ENCODE peak calls at places on chromosomes 5 and 9, in five cellular contexts. R is fibroblast of pulmonary artery; K is transverse colon; W is CD8-positive, alpha-beta memory T cell; A is GM12878. L is an unnamed sample.
A peak's percentile ranks its signal among the peaks of the same experiment; 100 is the strongest.

GRCh38 chr9:132241483-132241839 is 79.6 kb downstream of the NTNG2 start:
- DNase-seq in R (no peak), K (no peak), W (no peak), A (no peak), L (no peak)

GRCh38 chr9:84823426-84824271 is 154.1 kb downstream of the NTRK2 start:
- DNase-seq in R (peak; percentile 1), K (peak; percentile 38), W (no peak), A (peak; percentile 24), L (no peak)

GRCh38 chr5:31726952-31727351 is 88.0 kb downstream of the PDZD2 start:
- DNase-seq in R (no peak), K (no peak), W (no peak), A (no peak), L (no peak)

GRCh38 chr9:135702002-135702721 is at the start of gene KCNT1:
- DNase-seq in R (peak; percentile 42), K (peak; percentile 40), W (peak; percentile 51), A (no peak), L (peak; percentile 10)

GRCh38 chr9:98915599-98915998 is 28.1 kb upstream of the COL15A1 start:
- DNase-seq in R (no peak), K (no peak), W (no peak), A (no peak), L (no peak)

GRCh38 chr9:133210202-133210532 is 1.1 kb upstream of the OBP2B start:
- DNase-seq in R (no peak), K (no peak), W (no peak), A (no peak), L (no peak)

GRCh38 chr9:33229359-33230120 is 10.4 kb upstream of the SPINK4 start:
- DNase-seq in R (no peak), K (peak; percentile 93), W (no peak), A (no peak), L (peak; percentile 97)

GRCh38 chr9:129126789-129127618 is 15.8 kb downstream of the PTPA start:
- DNase-seq in R (no peak), K (no peak), W (no peak), A (no peak), L (no peak)

GRCh38 chr5:173397531-173397930 is 69.3 kb upstream of the STC2 start:
- DNase-seq in R (no peak), K (no peak), W (no peak), A (no peak), L (no peak)

GRCh38 chr5:175894251-175894650 is 22.9 kb downstream of the CPLX2 start:
- DNase-seq in R (no peak), K (no peak), W (no peak), A (no peak), L (no peak)

GRCh38 chr9:89821081-89821480 is 216.3 kb downstream of the GADD45G start:
- DNase-seq in R (no peak), K (no peak), W (no peak), A (no peak), L (no peak)

GRCh38 chr9:71895122-71895521 is 15.9 kb downstream of the ABHD17B start:
- DNase-seq in R (peak; percentile 67), K (no peak), W (no peak), A (no peak), L (no peak)

DNA sequence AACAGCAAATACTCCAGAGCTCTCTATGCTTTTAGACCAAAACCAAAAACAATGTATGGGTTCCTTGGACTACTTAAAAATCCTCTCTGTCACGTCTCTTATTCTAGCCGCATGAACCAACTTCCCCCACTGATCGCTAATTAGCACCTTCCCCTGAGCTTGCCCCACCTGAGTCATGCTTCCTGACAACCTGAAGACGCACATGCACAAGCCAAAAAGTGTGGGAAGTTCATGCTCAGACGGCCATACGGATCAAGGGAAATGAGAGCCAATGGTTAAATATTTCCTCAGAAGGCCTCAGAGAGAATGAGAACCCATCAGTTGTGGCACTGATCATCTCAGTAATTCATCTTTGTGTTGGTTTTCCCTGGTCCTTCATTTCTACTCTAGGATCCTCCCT is 199.7 kb downstream of the BNC2 start:
- DNase-seq in R (no peak), K (no peak), W (no peak), A (no peak), L (no peak)
- H3K4me3 ChIP-seq in R (no peak overlapping the region), K (no peak overlapping the region), W (no peak overlapping the region), A (no peak overlapping the region), L (no peak overlapping the region)

DNA sequence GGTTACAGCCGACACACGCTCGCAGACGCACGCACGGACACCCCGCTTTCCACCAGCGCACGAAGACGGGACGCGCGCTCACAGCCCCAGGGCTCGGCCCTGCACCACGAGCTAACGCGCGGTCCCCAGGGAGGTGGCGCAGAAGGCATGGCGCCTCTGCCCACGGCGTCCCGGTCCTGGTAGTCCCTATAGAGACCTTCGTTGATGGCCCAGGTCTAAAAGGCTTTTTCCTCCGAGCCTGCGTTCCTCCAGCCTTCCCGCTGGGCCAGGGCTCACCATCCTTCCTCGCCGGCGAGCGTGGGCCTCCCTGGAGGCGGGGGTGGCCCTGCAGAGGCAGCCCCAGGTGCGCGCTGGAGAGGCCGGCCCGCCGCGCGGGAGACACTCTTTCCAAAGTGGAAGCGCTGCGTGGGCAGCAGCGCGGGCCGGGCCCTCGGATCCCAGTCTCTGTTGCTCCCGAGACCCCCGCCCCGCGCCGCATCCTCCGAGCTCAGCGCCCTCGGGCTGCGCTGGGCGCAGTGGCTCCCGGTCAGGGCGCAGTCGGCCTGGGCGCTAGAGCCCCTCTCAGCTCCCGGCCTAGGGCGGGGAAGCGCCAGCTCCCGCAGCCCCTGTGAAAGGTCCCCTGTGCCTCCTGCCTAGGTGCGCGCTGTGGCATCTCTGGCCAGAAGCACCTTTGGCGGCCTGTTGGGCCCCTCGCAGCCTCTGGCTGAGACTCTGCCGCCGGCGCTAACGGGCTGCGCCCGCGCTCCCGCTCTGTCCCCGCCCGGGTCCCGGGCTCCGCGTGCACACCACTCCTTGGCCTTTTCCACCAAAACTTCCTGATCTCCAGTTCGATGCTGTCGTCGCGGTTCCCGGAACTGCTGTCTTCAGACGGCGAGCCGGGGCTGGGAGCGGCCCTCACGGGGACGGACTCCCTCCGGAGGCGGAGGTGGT is 31.9 kb upstream of the FANCC start:
- DNase-seq in R (no peak), K (no peak), W (no peak), A (no peak), L (no peak)
- H3K4me3 ChIP-seq in R (no peak overlapping the region), K (no peak overlapping the region), W (no peak overlapping the region), A (no peak overlapping the region), L (peak overlapping the region; percentile 5)

DNA sequence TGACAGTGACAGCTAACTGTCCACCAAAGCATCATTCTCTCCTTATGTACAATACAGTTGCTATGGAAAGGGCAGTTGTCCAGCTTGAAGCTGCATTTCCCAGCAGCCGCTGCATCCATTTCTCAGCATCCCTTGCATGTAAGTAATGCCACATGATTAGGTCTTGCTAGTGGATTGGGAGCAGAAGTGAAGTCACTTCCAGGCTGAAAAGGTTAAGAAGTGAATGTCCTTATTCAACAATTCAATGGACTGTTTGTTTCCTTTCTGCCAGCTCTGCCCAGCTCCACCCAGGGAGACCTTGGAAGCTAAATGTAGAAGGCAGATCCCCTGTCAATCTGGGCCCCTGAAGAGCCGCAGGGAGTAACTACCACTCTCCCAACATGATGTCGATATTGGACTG is 26.1 kb upstream of the RETREG1 start:
- DNase-seq in R (no peak), K (no peak), W (no peak), A (no peak), L (no peak)
- H3K4me3 ChIP-seq in R (no peak overlapping the region), K (no peak overlapping the region), W (no peak overlapping the region), A (no peak overlapping the region), L (no peak overlapping the region)

GRCh38 chr5:7087719-7088297 is 308.1 kb upstream of the ADCY2 start:
- DNase-seq in R (no peak), K (no peak), W (no peak), A (no peak), L (no peak)
- H3K4me3 ChIP-seq in R (no peak overlapping the region), K (no peak overlapping the region), W (no peak overlapping the region), A (no peak overlapping the region), L (no peak overlapping the region)

GRCh38 chr9:69834056-69834455 is 13.4 kb downstream of the CFAP95 start:
- DNase-seq in R (no peak), K (no peak), W (no peak), A (no peak), L (no peak)

GRCh38 chr9:69829484-69829883 is 8.9 kb downstream of the CFAP95 start:
- DNase-seq in R (no peak), K (no peak), W (no peak), A (no peak), L (no peak)

GRCh38 chr9:69835412-69836080 is 14.9 kb downstream of the CFAP95 start:
- DNase-seq in R (no peak), K (no peak), W (no peak), A (no peak), L (no peak)

GRCh38 chr9:69834591-69835184 is 14.1 kb downstream of the CFAP95 start:
- DNase-seq in R (no peak), K (no peak), W (no peak), A (no peak), L (no peak)

DNA sequence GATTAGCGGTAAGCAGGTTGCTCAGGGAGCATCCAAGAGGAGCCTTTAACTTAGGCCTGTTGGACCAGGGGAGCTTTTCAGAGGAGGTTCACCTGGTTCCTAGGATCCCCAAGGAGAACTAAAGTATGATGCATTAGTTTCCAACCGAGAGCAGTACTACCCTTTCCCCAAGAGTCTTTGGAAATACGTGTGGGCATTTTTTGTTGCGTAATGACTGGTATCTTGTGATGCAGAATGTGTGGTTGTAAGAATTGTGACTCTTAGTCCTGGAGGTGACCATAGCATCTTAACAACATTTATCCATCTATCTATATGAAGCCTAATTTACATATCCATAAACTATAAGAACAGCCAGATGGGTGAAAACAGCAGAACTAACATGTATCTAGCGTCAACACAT is 11.0 kb downstream of the CFAP95 start:
- DNase-seq in R (no peak), K (no peak), W (no peak), A (no peak), L (no peak)
- H3K4me3 ChIP-seq in R (no peak overlapping the region), K (no peak overlapping the region), W (no peak overlapping the region), A (no peak overlapping the region), L (no peak overlapping the region)

DNA sequence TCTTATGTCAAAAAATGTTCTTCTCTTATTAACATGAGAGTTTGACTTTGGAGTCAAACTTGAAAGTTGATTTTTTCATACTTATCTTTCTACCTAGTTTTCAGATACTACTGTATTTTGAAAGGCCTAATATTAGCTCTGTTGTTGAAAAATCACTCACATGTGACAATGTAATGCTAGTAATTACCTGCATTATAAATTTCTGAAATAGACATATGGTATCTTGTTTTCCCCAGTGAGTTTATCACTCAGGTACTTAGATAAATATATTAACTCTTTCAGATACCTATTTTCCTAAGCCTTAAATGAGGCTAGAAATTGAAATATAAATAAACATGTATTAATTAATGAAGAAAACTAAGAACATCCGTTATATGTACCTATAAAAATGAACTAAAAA is 2089.3 kb downstream of the MAT2B start:
- DNase-seq in R (no peak), K (no peak), W (no peak), A (no peak), L (no peak)
- H3K4me3 ChIP-seq in R (no peak overlapping the region), K (no peak overlapping the region), W (no peak overlapping the region), A (no peak overlapping the region), L (no peak overlapping the region)

L was measured in prostate gland.